ENCODE peak calls at places on chromosomes 12 and 14, in four cellular contexts. One of them, this sample, is unnamed.

GRCh38 chr12:95304673-95305198 is 87.1 kb downstream of the VEZT start:
- DNase-seq in H1: no peak
- DNase-seq in K562: no peak
- DNase-seq in HepG2: no peak
- DNase-seq in this sample: no peak

GRCh38 chr14:35337557-35338255 is 45.5 kb downstream of the PSMA6 start:
- DNase-seq in H1: no peak
- DNase-seq in K562: no peak
- DNase-seq in HepG2: no peak
- DNase-seq in this sample: no peak

GRCh38 chr12:128966411-128966810 is 113.1 kb downstream of the GLT1D1 start:
- DNase-seq in H1: no peak
- DNase-seq in K562: no peak
- DNase-seq in HepG2: no peak
- DNase-seq in this sample: no peak

GRCh38 chr14:102042699-102043098 is 44.1 kb downstream of the HSP90AA1 start:
- DNase-seq in H1: no peak
- DNase-seq in K562: no peak
- DNase-seq in HepG2: no peak
- DNase-seq in this sample: no peak

GRCh38 chr12:88298761-88299242 is 156.7 kb downstream of the TMTC3 start:
- DNase-seq in H1: no peak
- DNase-seq in K562: peak
- DNase-seq in HepG2: no peak
- DNase-seq in this sample: peak

GRCh38 chr12:49787672-49788071 is 40.5 kb downstream of the NCKAP5L start:
- DNase-seq in H1: no peak
- DNase-seq in K562: no peak
- DNase-seq in HepG2: no peak
- DNase-seq in this sample: no peak

GRCh38 chr14:99604766-99605298 is 825 bp upstream of the CCDC85C start:
- DNase-seq in H1: no peak
- DNase-seq in K562: peak
- DNase-seq in HepG2: no peak
- DNase-seq in this sample: peak

GRCh38 chr14:53124778-53125177 is 28.3 kb downstream of the DDHD1 start:
- DNase-seq in H1: no peak
- DNase-seq in K562: peak
- DNase-seq in HepG2: no peak
- DNase-seq in this sample: no peak

GRCh38 chr14:101355284-101355683 is 206.0 kb upstream of the DIO3 start:
- DNase-seq in H1: no peak
- DNase-seq in K562: no peak
- DNase-seq in HepG2: no peak
- DNase-seq in this sample: no peak

GRCh38 chr14:31336646-31337045 is 83.7 kb downstream of the HEATR5A start:
- DNase-seq in H1: no peak
- DNase-seq in K562: no peak
- DNase-seq in HepG2: peak
- DNase-seq in this sample: peak

GRCh38 chr12:50003595-50003994 is 21.7 kb downstream of the RACGAP1 start:
- DNase-seq in H1: no peak
- DNase-seq in K562: no peak
- DNase-seq in HepG2: no peak
- DNase-seq in this sample: no peak

GRCh38 chr14:21475767-21476525 is 813 bp downstream of the RAB2B start:
- DNase-seq in H1: no peak
- DNase-seq in K562: peak
- DNase-seq in HepG2: peak
- DNase-seq in this sample: no peak

GRCh38 chr14:85175556-85175955 is 354.4 kb upstream of the FLRT2 start:
- DNase-seq in H1: no peak
- DNase-seq in K562: no peak
- DNase-seq in HepG2: no peak
- DNase-seq in this sample: no peak

GRCh38 chr12:122350444-122350843 is 72.0 kb downstream of the CLIP1 start:
- DNase-seq in H1: no peak
- DNase-seq in K562: no peak
- DNase-seq in HepG2: no peak
- DNase-seq in this sample: no peak

GRCh38 chr12:119375619-119376018 is 41.1 kb downstream of the CCDC60 start:
- DNase-seq in H1: no peak
- DNase-seq in K562: no peak
- DNase-seq in HepG2: no peak
- DNase-seq in this sample: no peak

GRCh38 chr12:79547044-79547734 is 143.6 kb downstream of the PAWR start:
- DNase-seq in H1: peak
- DNase-seq in K562: no peak
- DNase-seq in HepG2: peak
- DNase-seq in this sample: peak

GRCh38 chr12:80442426-80443222 is 1.4 kb upstream of the PTPRQ start:
- DNase-seq in H1: no peak
- DNase-seq in K562: no peak
- DNase-seq in HepG2: peak
- DNase-seq in this sample: peak

GRCh38 chr12:7376196-7376595 is 67.8 kb downstream of the CD163L1 start:
- DNase-seq in H1: no peak
- DNase-seq in K562: no peak
- DNase-seq in HepG2: no peak
- DNase-seq in this sample: no peak

GRCh38 chr12:65948320-65949008 is 124.2 kb downstream of the HMGA2 start:
- DNase-seq in H1: no peak
- DNase-seq in K562: no peak
- DNase-seq in HepG2: no peak
- DNase-seq in this sample: peak

GRCh38 chr12:42094277-42094676 is 50.4 kb downstream of the GXYLT1 start:
- DNase-seq in H1: no peak
- DNase-seq in K562: peak
- DNase-seq in HepG2: no peak
- DNase-seq in this sample: peak

GRCh38 chr12:105469701-105470100 is 139.2 kb downstream of the C12orf75 start:
- DNase-seq in H1: no peak
- DNase-seq in K562: no peak
- DNase-seq in HepG2: no peak
- DNase-seq in this sample: no peak

GRCh38 chr14:103121161-103121845 is 2.0 kb upstream of the TNFAIP2 start:
- DNase-seq in H1: no peak
- DNase-seq in K562: no peak
- DNase-seq in HepG2: no peak
- DNase-seq in this sample: no peak

GRCh38 chr12:22110176-22110575 is 64.2 kb downstream of the CMAS start:
- DNase-seq in H1: no peak
- DNase-seq in K562: no peak
- DNase-seq in HepG2: no peak
- DNase-seq in this sample: no peak

GRCh38 chr12:131057722-131058515 is 104.2 kb downstream of the ADGRD1 start:
- DNase-seq in H1: no peak
- DNase-seq in K562: no peak
- DNase-seq in HepG2: no peak
- DNase-seq in this sample: no peak

GRCh38 chr12:68185598-68185997 is 26.1 kb upstream of the IFNG start:
- DNase-seq in H1: no peak
- DNase-seq in K562: no peak
- DNase-seq in HepG2: no peak
- DNase-seq in this sample: no peak

GRCh38 chr12:6469092-6469491 is 1.4 kb downstream of the VAMP1 start:
- DNase-seq in H1: no peak
- DNase-seq in K562: no peak
- DNase-seq in HepG2: no peak
- DNase-seq in this sample: no peak

GRCh38 chr14:95097385-95097784 is 59.9 kb downstream of the DICER1 start:
- DNase-seq in H1: no peak
- DNase-seq in K562: no peak
- DNase-seq in HepG2: no peak
- DNase-seq in this sample: no peak

DNA sequence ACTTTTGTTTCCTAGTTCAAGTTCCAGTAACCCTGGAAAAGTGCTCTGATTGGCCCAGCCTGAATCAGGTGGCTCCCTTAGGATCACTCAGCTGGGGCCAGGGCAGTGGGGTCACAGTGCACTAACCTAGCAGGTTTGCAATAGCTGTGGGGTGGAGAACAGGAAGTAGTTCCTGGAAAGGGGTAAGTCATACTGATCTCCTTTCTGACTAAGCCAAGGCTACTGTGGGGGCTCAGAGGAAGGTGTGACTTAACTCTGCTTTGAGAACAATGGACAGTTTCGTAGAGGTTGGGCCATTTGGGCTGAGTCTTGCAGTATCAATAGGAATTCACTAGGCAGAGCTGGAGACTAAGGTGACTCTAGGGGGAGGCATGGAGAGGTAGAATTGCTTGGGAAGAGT is 89.4 kb downstream of the KIF26A start:
- DNase-seq in H1: no peak
- DNase-seq in K562: no peak
- DNase-seq in HepG2: no peak
- DNase-seq in this sample: no peak
- TF ChIP-seq KDM1A in H1: no peak
- TF ChIP-seq KDM1A in K562: no peak
- TF ChIP-seq KDM1A in HepG2: no peak
- TF ChIP-seq KDM1A in this sample: no peak

DNA sequence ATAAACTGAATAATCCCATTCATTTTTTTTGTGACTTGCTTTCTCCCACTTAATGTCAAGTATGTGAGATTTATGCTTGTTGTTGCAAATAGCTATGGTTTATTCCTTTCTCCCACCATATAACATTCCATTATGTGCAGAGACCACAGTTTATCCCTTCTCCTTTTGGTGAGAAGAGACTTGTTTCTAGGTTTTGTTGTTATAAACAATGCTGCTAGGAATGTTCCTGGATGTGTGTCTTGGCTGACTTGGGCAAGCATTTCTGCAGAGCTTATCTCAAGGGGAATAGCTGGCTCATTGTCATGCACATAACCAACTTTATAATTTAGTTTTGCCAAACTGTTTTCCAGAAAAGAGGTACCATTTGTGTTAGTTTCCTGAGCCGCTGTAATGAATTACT is 47.6 kb upstream of the PPP1CC start:
- DNase-seq in H1: no peak
- DNase-seq in K562: no peak
- DNase-seq in HepG2: no peak
- DNase-seq in this sample: no peak
- TF ChIP-seq MAFK in H1: no peak
- TF ChIP-seq MAFK in K562: no peak
- TF ChIP-seq MAFK in HepG2: no peak
- TF ChIP-seq MAFK in this sample: no peak

GRCh38 chr12:53334822-53335221 is 1.3 kb downstream of the SP7 start:
- DNase-seq in H1: no peak
- DNase-seq in K562: no peak
- DNase-seq in HepG2: no peak
- DNase-seq in this sample: no peak
- TF ChIP-seq KDM1A in H1: no peak
- TF ChIP-seq KDM1A in K562: no peak
- TF ChIP-seq KDM1A in HepG2: no peak
- TF ChIP-seq KDM1A in this sample: no peak

GRCh38 chr12:57868870-57869609 is 22.5 kb upstream of the CTDSP2 start:
- DNase-seq in H1: no peak
- DNase-seq in K562: no peak
- DNase-seq in HepG2: no peak
- DNase-seq in this sample: no peak
- TF ChIP-seq MAFK in H1: no peak
- TF ChIP-seq MAFK in K562: no peak
- TF ChIP-seq MAFK in HepG2: no peak
- TF ChIP-seq MAFK in this sample: no peak

GRCh38 chr12:20528208-20528607 is 159.9 kb downstream of the PDE3A start:
- DNase-seq in H1: no peak
- DNase-seq in K562: no peak
- DNase-seq in HepG2: no peak
- DNase-seq in this sample: peak

GRCh38 chr12:20523658-20524057 is 155.3 kb downstream of the PDE3A start:
- DNase-seq in H1: no peak
- DNase-seq in K562: no peak
- DNase-seq in HepG2: no peak
- DNase-seq in this sample: no peak

GRCh38 chr12:20524113-20524512 is 155.8 kb downstream of the PDE3A start:
- DNase-seq in H1: peak
- DNase-seq in K562: no peak
- DNase-seq in HepG2: no peak
- DNase-seq in this sample: no peak

GRCh38 chr12:20525064-20525610 is 156.8 kb downstream of the PDE3A start:
- DNase-seq in H1: no peak
- DNase-seq in K562: no peak
- DNase-seq in HepG2: no peak
- DNase-seq in this sample: no peak

DNA sequence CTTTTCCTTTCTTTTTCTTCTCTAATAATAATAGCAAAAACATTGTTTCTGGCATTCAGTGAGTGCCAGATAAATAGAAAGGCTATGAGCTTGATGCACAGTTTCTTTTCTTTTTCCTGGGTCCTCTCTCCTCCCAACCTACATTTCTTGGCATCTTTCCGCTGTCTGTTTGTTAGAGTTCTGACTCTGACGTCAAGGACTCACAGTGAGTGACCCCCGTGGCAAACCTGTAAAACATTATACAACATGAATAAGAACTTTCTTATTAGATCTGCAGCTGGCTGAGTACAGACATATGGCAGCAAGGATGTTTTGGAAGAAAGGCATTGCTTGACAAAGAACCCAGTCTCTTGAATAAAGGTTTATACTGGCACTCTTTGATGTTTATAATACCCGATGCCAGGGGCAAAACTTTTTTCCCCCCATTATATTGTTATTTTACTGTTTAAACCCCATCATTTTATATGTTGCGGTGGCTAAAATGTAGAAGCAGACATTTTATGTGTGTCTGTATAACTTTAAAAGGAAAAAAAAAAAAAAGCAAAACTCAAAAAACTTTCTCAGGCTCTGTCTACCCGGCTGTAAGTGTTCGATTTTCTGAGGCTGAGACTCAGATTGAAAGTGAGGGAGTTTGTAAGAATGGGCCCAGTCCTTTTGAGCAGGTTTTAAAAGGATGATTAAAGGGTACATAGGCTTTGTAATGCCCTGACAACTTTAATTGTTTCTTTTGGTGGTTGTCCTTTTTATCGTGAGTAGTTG is 159.2 kb downstream of the PDE3A start:
- DNase-seq in H1: no peak
- DNase-seq in K562: no peak
- DNase-seq in HepG2: no peak
- DNase-seq in this sample: peak
- TF ChIP-seq KDM1A in H1: no peak
- TF ChIP-seq KDM1A in K562: no peak
- TF ChIP-seq KDM1A in HepG2: no peak
- TF ChIP-seq KDM1A in this sample: no peak